ENCODE peak calls at places on chromosome 18, in nine cellular contexts. Y is stimulated activated CD8-positive, alpha-beta memory T cell treated with anti-CD3 and anti-CD28 coated beads, Interleukin-12 subunit alpha, Interleukin-12 subunit beta, amount 100 ng/mL, for 4 hours; V is small intestine; B is activated T-helper 1 cell treated with anti-CD3 and anti-CD28 coated beads, Interleukin-12 subunit alpha, Interleukin-12 subunit beta, Interleukin-2, Interleukin-4 antibody, amounts not matched to agents 30 ng/mL and 10 ng/mL and 1 ng/mL, durations not matched to agents 14 hours and 24 hours and 36 hours; N is left ventricle myocardium inferior; C is GM12891; Z is RWPE1; P is hippocampal formation; G is EH. A is an unnamed sample.

GRCh38 chr18:74454279-74454741 is 2.8 kb downstream of the DIPK1C start:
- DNase-seq in Y (no peak), V (no peak), B (no peak), N (no peak), C (no peak), Z (no peak), P (peak; percentile 96), G (no peak), A (no peak)

GRCh38 chr18:30004977-30005376 is 1037.6 kb downstream of the DSC3 start:
- DNase-seq in Y (no peak), V (no peak), B (no peak), N (no peak), C (no peak), Z (no peak), P (no peak), G (no peak), A (no peak)

GRCh38 chr18:12085136-12085535 is 8.5 kb upstream of the ANKRD62 start:
- DNase-seq in Y (no peak), V (no peak), B (no peak), N (no peak), C (no peak), Z (no peak), P (no peak), G (no peak), A (no peak)

GRCh38 chr18:13616041-13616440 is 110.3 kb downstream of the FAM210A start:
- DNase-seq in Y (no peak), V (no peak), B (no peak), N (no peak), C (no peak), Z (no peak), P (no peak), G (no peak), A (no peak)

GRCh38 chr18:49597152-49597551 is 35.3 kb downstream of the LIPG start:
- DNase-seq in Y (no peak), V (no peak), B (no peak), N (no peak), C (no peak), Z (no peak), P (no peak), G (no peak), A (no peak)

GRCh38 chr18:8469793-8470192 is 139.4 kb upstream of the RAB12 start:
- DNase-seq in Y (no peak), V (no peak), B (no peak), N (no peak), C (no peak), Z (no peak), P (no peak), G (peak; percentile 69), A (no peak)

GRCh38 chr18:77056399-77057015 is 76.1 kb downstream of the MBP start:
- DNase-seq in Y (no peak), V (peak; percentile 90), B (no peak), N (no peak), C (no peak), Z (no peak), P (no peak), G (no peak), A (no peak)

GRCh38 chr18:22455425-22456150 is 37.9 kb upstream of the CTAGE1 start:
- DNase-seq in Y (no peak), V (no peak), B (no peak), N (no peak), C (no peak), Z (no peak), P (no peak), G (no peak), A (no peak)

GRCh38 chr18:76679259-76679658 is 143.1 kb upstream of the ZNF236 start:
- DNase-seq in Y (no peak), V (no peak), B (no peak), N (no peak), C (no peak), Z (no peak), P (no peak), G (no peak), A (no peak)

GRCh38 chr18:8623549-8624106 is 14.4 kb downstream of the RAB12 start:
- DNase-seq in Y (no peak), V (peak; percentile 59), B (no peak), N (peak; percentile 58), C (no peak), Z (no peak), P (no peak), G (peak; percentile 35), A (peak; percentile 74)

GRCh38 chr18:36912887-36913286 is 84.0 kb downstream of the KIAA1328 start:
- DNase-seq in Y (no peak), V (no peak), B (no peak), N (no peak), C (no peak), Z (no peak), P (no peak), G (no peak), A (no peak)

GRCh38 chr18:54830260-54830659 is 2.0 kb downstream of the RAB27B start:
- DNase-seq in Y (no peak), V (no peak), B (no peak), N (no peak), C (no peak), Z (no peak), P (no peak), G (no peak), A (no peak)

GRCh38 chr18:58977223-58977622 is 112.5 kb downstream of the ZNF532 start:
- DNase-seq in Y (no peak), V (no peak), B (no peak), N (no peak), C (no peak), Z (no peak), P (no peak), G (no peak), A (no peak)

GRCh38 chr18:77346446-77346845 is 96.8 kb downstream of the GALR1 start:
- DNase-seq in Y (no peak), V (no peak), B (no peak), N (no peak), C (no peak), Z (peak; percentile 36), P (no peak), G (no peak), A (no peak)

GRCh38 chr18:48992791-48993555 is 42.2 kb upstream of the SMAD7 start:
- DNase-seq in Y (no peak), V (peak; percentile 78), B (no peak), N (no peak), C (peak; percentile 62), Z (no peak), P (no peak), G (peak; percentile 28), A (no peak)

GRCh38 chr18:80167331-80167730 is 58.3 kb downstream of the ADNP2 start:
- DNase-seq in Y (no peak), V (no peak), B (no peak), N (no peak), C (no peak), Z (no peak), P (no peak), G (no peak), A (no peak)

GRCh38 chr18:54205951-54206350 is 18.5 kb downstream of the MBD2 start:
- DNase-seq in Y (no peak), V (no peak), B (no peak), N (no peak), C (no peak), Z (no peak), P (no peak), G (peak; percentile 14), A (no peak)

A was measured in HAP-1.